ENCODE peak calls at places on chromosomes 4 and X, in four cellular contexts. H, W, I and E are unnamed samples.

GRCh38 chr4:55445921-55446577 is 50.3 kb downstream of the TMEM165 start:
- DNase-seq in I (no peak), H (no peak), W (no peak), E (peak)

GRCh38 chrX:12239356-12240082 is 101.2 kb downstream of the FRMPD4 start:
- DNase-seq in W (no peak), I (no peak), H (no peak), E (peak)

GRCh38 chrX:104665691-104666090 is 99.7 kb downstream of the IL1RAPL2 start:
- DNase-seq in W (no peak), I (no peak), H (no peak), E (no peak)

GRCh38 chr4:139589619-139590018 is 33.6 kb upstream of the SETD7 start:
- DNase-seq in W (no peak), H (no peak), I (no peak), E (peak)

GRCh38 chr4:105002278-105002677 is 144.4 kb upstream of the TET2 start:
- DNase-seq in W (no peak), I (no peak), H (no peak), E (no peak)

GRCh38 chrX:105634180-105634579 is 188.2 kb upstream of the NRK start:
- DNase-seq in H (no peak), I (no peak), W (no peak), E (no peak)

GRCh38 chr4:142778430-142778829 is 67.7 kb downstream of the INPP4B start:
- DNase-seq in I (no peak), H (no peak), W (no peak), E (peak)

GRCh38 chr4:145497199-145498149 is 15.8 kb downstream of the SMAD1 start:
- DNase-seq in W (no peak), H (no peak), I (peak), E (no peak)

GRCh38 chr4:25814323-25814722 is 48.5 kb downstream of the SEL1L3 start:
- DNase-seq in H (no peak), I (no peak), W (peak), E (peak)

DNA sequence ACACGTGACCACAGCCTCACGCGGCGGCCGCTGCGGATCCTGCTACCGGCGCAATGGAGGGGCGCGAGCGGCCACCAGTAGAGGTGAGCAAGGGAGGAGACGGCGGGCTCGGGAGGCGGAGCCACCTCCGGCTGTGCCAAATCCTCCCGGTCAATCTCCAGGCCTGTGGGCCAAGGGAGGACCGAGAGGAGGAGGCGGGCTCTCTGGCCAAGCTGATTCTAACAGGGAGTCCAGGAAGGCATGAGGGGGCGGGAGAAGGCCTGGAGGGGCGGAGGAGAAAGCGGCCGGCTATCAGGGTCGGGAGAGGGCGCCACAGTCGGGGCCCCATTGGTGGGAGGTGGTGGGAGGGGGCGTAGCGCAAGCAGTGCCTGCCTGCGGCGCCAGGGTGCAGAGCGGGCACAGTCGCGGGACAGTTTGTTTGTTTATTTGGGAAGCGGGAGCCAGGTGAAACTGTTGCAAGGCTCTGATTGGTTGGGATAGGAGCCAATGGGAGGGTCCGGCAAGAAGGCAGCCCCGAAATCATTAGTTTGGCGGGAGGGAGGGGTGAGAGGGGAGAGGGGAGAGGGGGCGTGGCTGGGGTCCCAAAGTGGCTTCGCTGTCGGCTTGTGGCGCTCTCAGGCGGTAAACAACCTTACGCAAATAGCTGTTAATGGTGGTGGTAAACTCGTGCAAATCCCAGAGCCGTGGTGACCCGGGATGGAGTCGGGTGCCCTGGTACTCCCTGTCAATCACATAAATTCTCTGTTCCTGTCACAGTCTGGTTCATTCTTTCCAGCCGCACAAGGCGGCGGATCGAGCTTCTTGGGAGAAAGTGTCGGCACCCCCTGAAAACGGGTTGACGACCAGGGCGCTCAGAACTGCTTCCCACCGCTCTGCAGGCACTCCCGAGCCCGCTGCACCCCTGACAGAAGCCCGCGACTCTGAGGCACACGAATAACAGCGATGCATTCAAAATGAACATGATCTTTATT is at the start of gene IRS4:
- DNase-seq in W (peak), I (no peak), H (no peak), E (no peak)
- TF ChIP-seq FOS in W (no peak), I (no peak), H (no peak), E (no peak)

DNA sequence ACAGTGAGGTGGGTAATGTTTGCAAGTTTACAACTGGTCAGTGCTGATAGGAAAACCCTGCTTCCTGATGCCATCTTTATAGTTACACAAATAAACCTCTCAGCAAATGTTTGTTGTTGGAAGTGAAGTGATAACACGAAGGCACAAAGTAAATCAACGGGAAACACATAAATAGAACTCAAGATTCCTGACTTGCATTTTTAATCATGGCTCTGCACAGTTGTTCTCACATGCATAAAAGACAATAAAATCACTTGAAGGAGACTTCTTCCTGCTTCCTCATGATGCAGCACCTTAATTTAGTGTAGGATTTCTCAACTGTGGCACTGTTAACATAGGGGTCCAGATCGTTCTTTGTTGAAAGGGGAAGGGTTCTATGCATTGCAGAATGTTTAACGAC is 907.7 kb downstream of the RAB28 start:
- DNase-seq in H (no peak), I (no peak), W (no peak), E (no peak)
- TF ChIP-seq FOS in H (no peak), I (no peak), W (no peak), E (no peak)

GRCh38 chr4:156933633-156934258 is 37.9 kb downstream of the PDGFC start:
- DNase-seq in I (no peak), W (peak), H (no peak), E (peak)
- TF ChIP-seq FOS in I (no peak), W (peak), H (no peak), E (peak)

GRCh38 chrX:139204903-139205667 is 325.5 kb upstream of the F9 start:
- DNase-seq in H (no peak), W (no peak), I (peak), E (no peak)
- TF ChIP-seq FOS in H (no peak), W (no peak), I (no peak), E (no peak)

DNA sequence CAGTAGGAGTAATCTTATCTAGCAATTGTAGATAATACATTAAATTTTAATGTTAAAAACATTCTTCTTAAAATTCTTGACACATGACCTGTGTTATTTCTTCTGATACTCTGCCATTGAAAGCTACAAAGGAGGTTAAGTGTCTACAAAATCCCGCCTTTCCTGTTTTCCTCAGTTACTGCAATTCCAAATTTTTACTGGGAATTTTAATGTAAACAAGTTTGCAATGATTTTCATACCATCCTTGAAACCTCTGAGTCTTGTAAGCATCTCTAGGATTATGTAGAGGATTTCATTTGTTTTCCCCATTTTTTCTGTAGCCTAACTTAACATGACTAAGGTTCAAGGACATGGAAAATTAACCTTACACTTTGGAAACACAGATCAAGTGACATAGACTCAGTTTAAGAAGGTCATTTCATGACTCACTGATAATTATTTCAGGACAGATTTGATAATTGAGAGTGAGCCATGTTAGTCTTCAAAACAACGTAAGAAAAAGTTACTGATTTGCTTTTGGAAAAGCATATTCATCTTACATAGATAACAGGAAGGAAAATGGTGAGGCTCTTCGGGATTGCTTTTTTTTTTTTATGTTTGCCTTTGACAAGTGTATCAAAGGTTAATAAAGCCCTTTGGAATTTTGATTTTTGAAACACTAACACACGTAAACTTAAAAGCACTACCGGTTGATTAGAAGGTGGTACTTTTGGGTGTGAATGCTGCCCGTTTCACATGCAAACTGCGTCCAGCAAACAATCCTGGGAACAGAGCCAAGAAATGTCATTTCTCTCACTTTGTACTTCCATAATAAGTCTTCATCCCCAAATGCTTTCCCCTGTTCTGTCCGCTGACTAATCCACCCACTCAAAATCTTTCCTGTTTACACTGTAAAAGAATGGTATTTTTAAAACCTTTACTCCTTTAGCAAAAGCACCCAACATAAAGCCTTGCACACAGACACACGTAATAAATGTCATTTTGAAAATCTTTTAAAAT is 39.4 kb upstream of the PDLIM5 start:
- DNase-seq in H (no peak), I (no peak), W (peak), E (peak)
- TF ChIP-seq FOS in H (no peak), I (no peak), W (peak), E (no peak)

DNA sequence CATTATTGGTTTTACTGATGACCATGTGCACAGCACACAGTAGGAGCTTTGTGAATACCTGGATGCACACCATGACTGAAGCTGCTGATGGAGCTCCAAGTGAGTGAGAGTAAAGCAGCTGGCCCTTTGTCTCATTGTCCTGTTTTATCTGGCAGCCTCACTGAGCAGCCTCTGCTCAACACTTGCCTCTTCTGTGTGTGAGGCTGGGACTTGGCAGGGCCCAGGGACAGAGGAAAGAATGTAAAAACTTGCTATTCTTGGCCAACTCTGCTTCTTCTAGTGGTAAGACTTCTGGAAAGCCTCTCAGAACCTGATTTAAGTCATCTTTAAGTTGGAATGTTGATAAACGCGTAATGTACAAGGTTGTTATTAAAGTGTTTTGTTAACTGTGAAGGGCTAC is 61.4 kb downstream of the BEX1 start:
- DNase-seq in W (no peak), H (no peak), I (no peak), E (no peak)
- TF ChIP-seq FOS in W (no peak), H (no peak), I (no peak), E (no peak)

DNA sequence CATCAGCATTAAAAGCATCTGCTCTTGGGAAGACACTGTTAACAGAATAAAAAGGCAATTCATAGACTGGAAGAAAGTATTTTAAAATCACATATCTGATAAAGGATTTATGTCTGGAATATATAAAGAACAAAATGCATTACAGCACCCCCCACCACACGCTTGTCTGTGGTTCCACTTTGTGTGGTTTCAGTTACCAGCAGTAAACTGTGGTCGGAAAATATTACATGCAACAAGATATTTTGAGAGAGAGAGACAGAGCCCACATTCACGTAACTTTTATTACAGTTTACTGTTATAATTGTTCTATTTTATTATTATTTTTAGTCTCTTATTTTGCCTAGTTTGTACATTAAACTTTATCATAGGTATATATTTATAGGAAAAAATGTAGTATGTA is 21.2 kb upstream of the PDE6B start:
- DNase-seq in W (no peak), H (no peak), I (no peak), E (no peak)
- TF ChIP-seq FOS in W (no peak), H (no peak), I (no peak), E (no peak)